ENCODE peak calls at places on chromosomes 2 and 18, in four cellular contexts. U is ovary, Y is AG10803, J is adrenal gland. H is an unnamed sample.

GRCh38 chr2:27915191-27915590 is 24.7 kb downstream of the BABAM2 start:
- DNase-seq in U (no peak), Y (peak), J (no peak), H (peak)

GRCh38 chr2:85811173-85811849 is 57.5 kb downstream of the ATOH8 start:
- DNase-seq in U (peak), Y (peak), J (no peak), H (peak)

GRCh38 chr2:8457620-8458255 is 224.1 kb upstream of the ID2 start:
- DNase-seq in U (no peak), Y (no peak), J (no peak), H (no peak)

GRCh38 chr2:18413794-18414396 is 146.6 kb downstream of the RDH14 start:
- DNase-seq in U (peak), Y (peak), J (no peak), H (peak)

GRCh38 chr18:10261315-10262276 is 192.8 kb upstream of the APCDD1 start:
- DNase-seq in U (no peak), Y (no peak), J (no peak), H (peak)

GRCh38 chr2:29187926-29188325 is 72.7 kb downstream of the CLIP4 start:
- DNase-seq in U (no peak), Y (peak), J (no peak), H (peak)

GRCh38 chr2:137693521-137693920 is 270.8 kb upstream of the HNMT start:
- DNase-seq in U (no peak), Y (no peak), J (no peak), H (no peak)

GRCh38 chr18:45198526-45198925 is 416.8 kb upstream of the SLC14A2 start:
- DNase-seq in U (no peak), Y (peak), J (no peak), H (no peak)

GRCh38 chr2:99771691-99772333 is 282.0 kb upstream of the REV1 start:
- DNase-seq in U (no peak), Y (no peak), J (no peak), H (no peak)

GRCh38 chr18:26425148-26425531 is 123.2 kb downstream of the KCTD1 start:
- DNase-seq in U (no peak), Y (peak), J (no peak), H (peak)

GRCh38 chr2:41782306-41783158 is 265.3 kb upstream of the PKDCC start:
- DNase-seq in U (peak), Y (peak), J (no peak), H (peak)

GRCh38 chr2:8849322-8849721 is 11.9 kb upstream of the KIDINS220 start:
- DNase-seq in U (no peak), Y (peak), J (no peak), H (peak)

GRCh38 chr2:10305715-10306114 is 3.0 kb downstream of the HPCAL1 start:
- DNase-seq in U (no peak), Y (no peak), J (peak), H (no peak)

GRCh38 chr2:45330617-45331016 is 280.4 kb downstream of the SRBD1 start:
- DNase-seq in U (no peak), Y (peak), J (no peak), H (peak)

GRCh38 chr2:101149241-101150192 is 1.7 kb downstream of the TBC1D8 start:
- DNase-seq in U (no peak), Y (no peak), J (peak), H (no peak)

GRCh38 chr2:5315512-5315911 is 376.7 kb upstream of the SOX11 start:
- DNase-seq in U (no peak), Y (no peak), J (no peak), H (no peak)

GRCh38 chr18:76420888-76421287 is 74.2 kb downstream of the ZNF516 start:
- DNase-seq in U (no peak), Y (no peak), J (no peak), H (no peak)

GRCh38 chr2:150792780-150793300 is 305.4 kb upstream of the RND3 start:
- DNase-seq in U (no peak), Y (no peak), J (no peak), H (no peak)

GRCh38 chr2:237721828-237722227 is 76.8 kb upstream of the RBM44 start:
- DNase-seq in U (no peak), Y (no peak), J (no peak), H (no peak)

GRCh38 chr2:120995656-120996190 is 260.1 kb downstream of the GLI2 start:
- DNase-seq in U (no peak), Y (no peak), J (peak), H (no peak)

GRCh38 chr2:230998882-230999281 is 3.0 kb downstream of the SPATA3 start:
- DNase-seq in U (no peak), Y (no peak), J (no peak), H (no peak)

GRCh38 chr2:229090231-229090630 is 180.9 kb downstream of the PID1 start:
- DNase-seq in U (no peak), Y (peak), J (peak), H (peak)

GRCh38 chr2:178328037-178328436 is 122.9 kb downstream of the PRKRA start:
- DNase-seq in U (no peak), Y (peak), J (no peak), H (peak)

GRCh38 chr2:26720322-26721166 is 28.0 kb downstream of the KCNK3 start:
- DNase-seq in U (peak), Y (peak), J (peak), H (peak)

GRCh38 chr2:33131108-33131507 is 184.4 kb downstream of the LTBP1 start:
- DNase-seq in U (no peak), Y (peak), J (no peak), H (peak)

GRCh38 chr2:193584522-193584938 is 1389.8 kb upstream of the TMEFF2 start:
- DNase-seq in U (no peak), Y (no peak), J (no peak), H (peak)

GRCh38 chr18:26930630-26931029 is 65.1 kb upstream of the AQP4 start:
- DNase-seq in U (no peak), Y (no peak), J (no peak), H (no peak)

GRCh38 chr2:211879323-211879722 is 659.3 kb downstream of the ERBB4 start:
- DNase-seq in U (no peak), Y (no peak), J (no peak), H (no peak)

GRCh38 chr18:79326413-79327198 is 69.1 kb upstream of the NFATC1 start:
- DNase-seq in U (no peak), Y (no peak), J (no peak), H (peak)

GRCh38 chr18:68533641-68534040 is 181.3 kb downstream of the TMX3 start:
- DNase-seq in U (no peak), Y (no peak), J (no peak), H (peak)

GRCh38 chr2:5692561-5693287 is 540 bp downstream of the SOX11 start:
- DNase-seq in U (no peak), Y (peak), J (no peak), H (no peak)

GRCh38 chr2:70822843-70823629 is 2.6 kb upstream of the CLEC4F start:
- DNase-seq in U (no peak), Y (no peak), J (no peak), H (no peak)

GRCh38 chr2:231399853-231400667 is 4.5 kb downstream of the B3GNT7 start:
- DNase-seq in U (peak), Y (peak), J (peak), H (peak)

GRCh38 chr2:148814853-148815419 is 60.1 kb upstream of the KIF5C start:
- DNase-seq in U (peak), Y (no peak), J (peak), H (peak)

DNA sequence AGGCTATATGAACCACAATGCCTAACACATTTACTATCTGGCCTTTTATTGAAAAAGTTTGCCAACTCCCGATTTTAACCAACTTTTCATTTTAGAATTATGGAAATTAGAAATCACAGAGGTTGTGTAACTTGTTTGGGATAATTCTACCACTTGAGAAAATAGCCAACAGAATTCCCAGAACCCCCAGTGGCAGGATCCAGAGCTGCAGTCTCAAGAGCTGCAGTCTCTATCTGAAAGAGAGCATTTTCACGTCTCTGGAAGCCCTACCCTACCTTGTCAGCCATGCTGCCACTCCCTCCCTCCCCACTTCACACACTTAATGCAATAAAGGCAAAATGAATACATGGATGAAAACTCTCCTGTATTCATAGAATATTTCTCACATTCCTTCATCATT is 23.4 kb upstream of the TSPYL6 start:
- DNase-seq in U (no peak), Y (no peak), J (no peak), H (no peak)
- TF ChIP-seq CTCF in U (no peak), Y (peak), J (no peak), H (peak)

GRCh38 chr2:219280682-219281081 is 1.5 kb downstream of the DNAJB2 start:
- DNase-seq in U (no peak), Y (no peak), J (no peak), H (no peak)
- H3K4me3 ChIP-seq in U (no peak), Y (peak), J (no peak), H (peak)

DNA sequence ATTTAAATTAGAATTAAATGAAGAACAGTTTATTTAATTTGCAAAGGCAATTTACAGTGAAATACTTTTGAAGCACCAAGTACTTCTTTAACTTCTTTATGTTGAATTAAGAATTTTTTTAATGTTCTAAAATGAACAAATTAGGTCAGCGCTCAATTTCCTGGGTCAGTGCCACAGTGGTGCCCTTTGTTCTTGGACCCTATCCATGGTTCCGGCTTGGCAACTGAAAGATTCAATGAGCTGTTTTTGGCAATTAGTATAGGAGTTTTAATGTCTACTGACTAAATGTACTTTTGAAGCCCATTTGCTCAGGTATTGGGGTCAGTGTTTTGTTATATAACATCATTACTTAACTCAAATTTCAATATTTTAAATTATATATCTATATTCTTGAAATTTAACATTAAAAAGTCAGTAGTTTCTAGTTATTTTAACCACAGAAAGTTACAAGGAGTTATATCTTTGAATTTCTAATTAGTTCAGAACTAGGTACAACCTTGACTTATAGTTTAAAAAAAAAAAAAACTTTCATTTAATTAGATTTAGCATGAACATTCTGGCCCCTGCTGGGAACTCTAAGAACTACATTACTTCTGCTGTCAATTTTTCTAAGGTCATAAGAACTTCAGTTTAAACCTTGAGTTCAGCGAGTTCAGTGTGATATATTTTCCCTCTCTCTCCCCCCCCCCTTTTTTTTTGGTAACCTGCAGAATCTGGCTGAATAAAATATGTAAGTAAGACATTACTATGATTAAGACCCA is 7.6 kb upstream of the MSTN start:
- DNase-seq in U (no peak), Y (peak), J (peak), H (peak)
- TF ChIP-seq CTCF in U (no peak), Y (peak), J (peak), H (peak)

GRCh38 chr2:234422895-234423505 is 73.9 kb downstream of the ARL4C start:
- DNase-seq in U (no peak), Y (no peak), J (no peak), H (no peak)
- H3K4me3 ChIP-seq in U (no peak), Y (no peak), J (no peak), H (no peak)

GRCh38 chr2:1591461-1591770 is 152.9 kb downstream of the PXDN start:
- DNase-seq in U (peak), Y (no peak), J (no peak), H (no peak)

GRCh38 chr2:1590611-1591460 is 153.5 kb downstream of the PXDN start:
- DNase-seq in U (peak), Y (no peak), J (no peak), H (no peak)

GRCh38 chr2:1586946-1587840 is 157.1 kb downstream of the PXDN start:
- DNase-seq in U (peak), Y (no peak), J (no peak), H (no peak)

GRCh38 chr2:1588051-1588993 is 156.0 kb downstream of the PXDN start:
- DNase-seq in U (peak), Y (no peak), J (no peak), H (no peak)

GRCh38 chr2:1588994-1589611 is 155.2 kb downstream of the PXDN start:
- DNase-seq in U (peak), Y (peak), J (no peak), H (no peak)
- TF ChIP-seq CTCF in U (no peak), Y (peak), J (no peak), H (no peak)

H was measured in foreskin fibroblast.